ENCODE peak calls at places on chromosomes 16 and 17, in five cellular contexts. U is psoas muscle, N is aorta, C is breast epithelium, V is fibroblast of pulmonary artery. S is an unnamed sample.

GRCh38 chr16:81601008-81601428 is 156.4 kb downstream of the CMIP start:
- DNase-seq in V (peak; percentile 64), C (peak; percentile 53), N (no peak), U (no peak), S (peak; percentile 54)

GRCh38 chr16:28981517-28981916 is 3.3 kb upstream of the LAT start:
- DNase-seq in U (no peak), V (peak; percentile 14), N (no peak), C (no peak), S (no peak)

GRCh38 chr16:70788668-70789161 is 12.2 kb downstream of the VAC14 start:
- DNase-seq in V (peak; percentile 24), U (no peak), N (no peak), C (no peak), S (peak; percentile 20)

GRCh38 chr17:66309793-66310192 is 7.4 kb downstream of the PRKCA start:
- DNase-seq in N (no peak), C (no peak), U (no peak), V (no peak), S (no peak)

GRCh38 chr16:86761117-86761971 is 183.0 kb downstream of the FOXL1 start:
- DNase-seq in U (peak; percentile 47), V (peak; percentile 72), C (no peak), N (peak; percentile 93), S (no peak)

GRCh38 chr16:70377782-70378181 is 31.1 kb downstream of the DDX19A start:
- DNase-seq in C (no peak), V (no peak), N (no peak), U (no peak), S (no peak)

GRCh38 chr16:80994451-80994850 is 12.2 kb downstream of the CMC2 start:
- DNase-seq in V (peak; percentile 43), N (no peak), U (no peak), C (no peak), S (no peak)

GRCh38 chr17:48104440-48104839 is 3.1 kb upstream of the SNX11 start:
- DNase-seq in U (no peak), N (no peak), V (no peak), C (no peak), S (no peak)

GRCh38 chr16:11144122-11144521 is 111.9 kb downstream of the SOCS1 start:
- DNase-seq in V (no peak), N (peak; percentile 45), U (no peak), C (no peak), S (no peak)

GRCh38 chr17:44979426-44980273 is 11.5 kb upstream of the C1QL1 start:
- DNase-seq in C (no peak), V (no peak), N (no peak), U (no peak), S (no peak)

GRCh38 chr16:83215417-83216001 is 588.7 kb downstream of the CDH13 start:
- DNase-seq in C (no peak), U (no peak), N (no peak), V (peak; percentile 54), S (no peak)

GRCh38 chr16:87844374-87844733 is 25.0 kb downstream of the SLC7A5 start:
- DNase-seq in N (no peak), V (no peak), U (no peak), C (no peak), S (peak; percentile 79)

GRCh38 chr16:83933885-83934683 is 19.0 kb upstream of the OSGIN1 start:
- DNase-seq in U (no peak), N (no peak), C (no peak), V (peak; percentile 42), S (peak; percentile 90)

GRCh38 chr17:70190959-70191805 is 21.9 kb downstream of the KCNJ2 start:
- DNase-seq in N (no peak), V (no peak), U (no peak), C (no peak), S (no peak)

GRCh38 chr17:76130473-76130872 is 10.6 kb downstream of the FOXJ1 start:
- DNase-seq in U (no peak), V (no peak), C (no peak), N (no peak), S (no peak)

GRCh38 chr17:75601057-75601987 is 13.7 kb downstream of the MYO15B start:
- DNase-seq in N (no peak), U (peak; percentile 46), V (peak; percentile 46), C (peak; percentile 64), S (no peak)

GRCh38 chr16:86303787-86304685 is 206.3 kb upstream of the FOXF1 start:
- DNase-seq in N (no peak), U (peak; percentile 45), V (no peak), C (no peak), S (no peak)

GRCh38 chr16:13342675-13343074 is 441.3 kb downstream of the SHISA9 start:
- DNase-seq in V (no peak), C (no peak), N (no peak), U (no peak), S (no peak)

GRCh38 chr16:78869492-78869891 is 731.0 kb downstream of the MAF start:
- DNase-seq in U (no peak), N (no peak), C (no peak), V (no peak), S (no peak)

GRCh38 chr17:60165223-60165622 is 15.4 kb downstream of the CA4 start:
- DNase-seq in U (no peak), V (no peak), N (no peak), C (no peak), S (no peak)

GRCh38 chr17:72115789-72116520 is 4.9 kb upstream of the SOX9 start:
- DNase-seq in N (no peak), C (no peak), U (no peak), V (no peak), S (no peak)

GRCh38 chr17:58710948-58711552 is 18.6 kb downstream of the RAD51C start:
- DNase-seq in N (no peak), V (peak; percentile 82), C (no peak), U (no peak), S (no peak)

GRCh38 chr17:75698659-75699058 is 22.6 kb upstream of the ITGB4 start:
- DNase-seq in V (no peak), N (no peak), C (no peak), U (no peak), S (no peak)

GRCh38 chr16:50393461-50394214 is 24.9 kb upstream of the BRD7 start:
- DNase-seq in N (no peak), U (no peak), C (no peak), V (no peak), S (no peak)

GRCh38 chr17:65025288-65025687 is 31.3 kb downstream of the GNA13 start:
- DNase-seq in C (no peak), N (no peak), V (no peak), U (no peak), S (no peak)

GRCh38 chr16:85568519-85568918 is 44.6 kb upstream of the GSE1 start:
- DNase-seq in U (no peak), V (no peak), N (no peak), C (no peak), S (no peak)

GRCh38 chr16:54075446-54075845 is 211.1 kb downstream of the IRX3 start:
- DNase-seq in C (no peak), U (no peak), N (no peak), V (no peak), S (no peak)

GRCh38 chr17:38877130-38877851 is 7.4 kb downstream of the LASP1 start:
- DNase-seq in N (no peak), C (no peak), V (no peak), U (no peak), S (no peak)

GRCh38 chr16:64687796-64688195 is 434.1 kb downstream of the CDH11 start:
- DNase-seq in U (no peak), N (no peak), C (no peak), V (no peak), S (no peak)

GRCh38 chr17:2070241-2071023 is 15.5 kb downstream of the HIC1 start:
- DNase-seq in U (no peak), N (peak; percentile 42), V (no peak), C (no peak), S (no peak)

GRCh38 chr16:264440-264951 is 11.2 kb downstream of the RGS11 start:
- DNase-seq in N (no peak), U (no peak), C (no peak), V (no peak), S (no peak)

GRCh38 chr17:74827800-74828199 is 31.9 kb downstream of the GRIN2C start:
- DNase-seq in U (no peak), N (no peak), C (no peak), V (no peak), S (no peak)

DNA sequence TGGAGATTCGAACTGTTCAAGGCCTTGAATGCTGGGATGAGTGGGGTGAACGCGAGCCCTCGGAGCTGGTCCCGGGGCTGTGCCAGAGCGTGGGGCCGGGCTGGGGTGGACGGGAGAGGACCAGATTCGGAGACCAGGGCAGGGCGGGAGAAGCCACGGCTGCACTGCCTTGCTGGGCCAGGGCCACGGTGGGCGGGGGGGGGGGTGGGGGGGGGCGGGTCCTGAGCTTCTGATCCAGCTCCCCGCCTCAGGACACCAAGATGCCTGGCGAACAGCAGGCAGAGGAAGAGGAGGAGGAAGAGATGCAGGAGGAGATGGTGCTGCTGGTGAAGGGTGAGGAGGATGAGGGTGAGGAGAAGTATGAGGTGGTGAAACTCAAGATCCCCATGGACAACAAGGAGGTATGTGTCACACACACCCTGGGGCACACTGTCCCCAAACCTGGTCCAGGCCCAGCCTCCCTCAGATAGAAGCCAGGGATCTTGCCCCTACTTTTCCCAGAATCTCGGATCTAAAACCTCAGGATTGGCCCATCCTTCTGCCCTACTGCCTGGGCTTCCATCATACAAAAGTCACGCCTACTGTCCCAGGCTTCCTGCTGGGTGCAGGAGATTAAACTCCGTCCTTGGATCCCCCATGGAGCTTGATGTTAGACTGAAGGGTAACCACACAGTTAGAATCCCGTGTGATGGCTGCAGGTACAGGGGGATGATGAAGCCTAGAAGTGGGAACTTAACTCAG is 558 bp downstream of the ZNF771 start:
- DNase-seq in C (no peak), V (no peak), U (no peak), N (no peak), S (no peak)
- H3K4me3 ChIP-seq in C (peak overlapping the region; percentile 96), V (peak overlapping the region; percentile 73), U (peak overlapping the region; percentile 69), N (peak overlapping the region; percentile 60), S (peak overlapping the region; percentile 72)

GRCh38 chr17:28712037-28712704 is 483 bp upstream of the PROCA1 start:
- DNase-seq in C (no peak), N (peak; percentile 84), V (no peak), U (peak; percentile 46), S (no peak)
- H3K4me3 ChIP-seq in C (peak overlapping the region; percentile 76), N (no peak overlapping the region), V (peak overlapping the region; percentile 55), U (peak overlapping the region; percentile 85), S (peak overlapping the region; percentile 61)

DNA sequence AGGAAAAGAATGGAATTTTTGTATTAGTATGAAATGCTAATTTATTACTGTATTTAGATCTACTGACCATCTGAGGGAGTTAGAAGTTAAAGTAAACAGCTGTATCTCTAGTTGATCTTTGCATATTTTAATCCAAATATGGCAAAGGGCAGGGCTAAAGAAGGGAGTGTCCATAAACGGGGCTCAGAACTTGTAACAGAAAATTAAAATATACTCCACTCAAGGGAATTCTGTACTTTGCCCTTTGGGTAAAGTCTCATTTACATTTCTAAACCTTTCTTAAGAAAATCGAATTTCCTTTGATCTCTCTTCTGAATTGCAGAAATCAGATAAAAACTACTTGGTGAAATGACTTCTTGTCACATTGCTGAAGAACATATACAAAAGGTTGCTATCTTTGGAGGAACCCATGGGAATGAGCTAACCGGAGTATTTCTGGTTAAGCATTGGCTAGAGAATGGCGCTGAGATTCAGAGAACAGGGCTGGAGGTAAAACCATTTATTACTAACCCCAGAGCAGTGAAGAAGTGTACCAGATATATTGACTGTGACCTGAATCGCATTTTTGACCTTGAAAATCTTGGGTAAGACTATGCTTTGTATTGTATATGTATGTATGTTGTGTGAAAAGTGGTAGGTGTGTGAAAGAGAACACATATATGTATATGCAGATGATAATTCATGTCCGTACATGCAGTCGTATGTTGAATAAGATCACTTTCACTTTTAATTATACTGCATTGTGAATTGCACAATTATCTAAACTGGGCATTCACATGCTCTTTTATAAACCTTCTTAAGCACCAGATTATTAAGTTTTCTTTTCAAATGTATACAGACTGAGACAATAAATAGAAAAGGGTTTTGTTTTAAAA is at the start of gene ASPA:
- DNase-seq in V (peak; percentile 6), C (no peak), U (no peak), N (no peak), S (no peak)
- H3K4me3 ChIP-seq in V (peak within 1 kb of the TSS; percentile 44), C (peak within 1 kb of the TSS; percentile 60), U (peak within 1 kb of the TSS; percentile 70), N (no peak within 1 kb of the TSS), S (no peak within 1 kb of the TSS)

GRCh38 chr17:40323317-40323716 is 14.3 kb downstream of the RARA start:
- DNase-seq in U (no peak), C (no peak), N (no peak), V (no peak), S (no peak)
- H3K4me3 ChIP-seq in U (peak overlapping the region; percentile 95), C (peak overlapping the region; percentile 86), N (no peak overlapping the region), V (peak overlapping the region; percentile 96), S (no peak overlapping the region)